ENCODE peak calls at places on chromosome 4, in five cellular contexts. One of them, this sample, is unnamed.
A peak's percentile ranks its signal among the peaks of the same experiment; 100 is the strongest.

GRCh38 chr4:30719363-30720020 is 677 bp upstream of the PCDH7 start:
- DNase-seq in foreskin melanocyte: no peak
- DNase-seq in AG04450: no peak
- DNase-seq in T-helper 1 cell: no peak
- DNase-seq in tibial nerve: no peak
- DNase-seq in this sample: no peak

GRCh38 chr4:109739547-109739946 is 9.7 kb upstream of the PLA2G12A start:
- DNase-seq in foreskin melanocyte: no peak
- DNase-seq in AG04450: no peak
- DNase-seq in T-helper 1 cell: no peak
- DNase-seq in tibial nerve: no peak
- DNase-seq in this sample: no peak

GRCh38 chr4:53702334-53703266 is 111.3 kb upstream of the LNX1 start:
- DNase-seq in foreskin melanocyte: peak; percentile 85
- DNase-seq in AG04450: no peak
- DNase-seq in T-helper 1 cell: no peak
- DNase-seq in tibial nerve: peak; percentile 70
- DNase-seq in this sample: peak; percentile 26

GRCh38 chr4:19399001-19399400 is 852.7 kb upstream of the SLIT2 start:
- DNase-seq in foreskin melanocyte: no peak
- DNase-seq in AG04450: no peak
- DNase-seq in T-helper 1 cell: no peak
- DNase-seq in tibial nerve: no peak
- DNase-seq in this sample: no peak

GRCh38 chr4:100557306-100557705 is 39.5 kb upstream of the EMCN start:
- DNase-seq in foreskin melanocyte: no peak
- DNase-seq in AG04450: no peak
- DNase-seq in T-helper 1 cell: no peak
- DNase-seq in tibial nerve: no peak
- DNase-seq in this sample: no peak

GRCh38 chr4:100977746-100978397 is 369.5 kb downstream of the PPP3CA start:
- DNase-seq in foreskin melanocyte: no peak
- DNase-seq in AG04450: no peak
- DNase-seq in T-helper 1 cell: no peak
- DNase-seq in tibial nerve: no peak
- DNase-seq in this sample: no peak

GRCh38 chr4:52982246-52982950 is 120.3 kb downstream of the RASL11B start:
- DNase-seq in foreskin melanocyte: peak; percentile 20
- DNase-seq in AG04450: peak; percentile 58
- DNase-seq in T-helper 1 cell: no peak
- DNase-seq in tibial nerve: no peak
- DNase-seq in this sample: no peak

GRCh38 chr4:54050214-54050904 is 14.0 kb downstream of the CHIC2 start:
- DNase-seq in foreskin melanocyte: no peak
- DNase-seq in AG04450: peak; percentile 32
- DNase-seq in T-helper 1 cell: no peak
- DNase-seq in tibial nerve: no peak
- DNase-seq in this sample: no peak

GRCh38 chr4:39304651-39305050 is 61.5 kb downstream of the RFC1 start:
- DNase-seq in foreskin melanocyte: no peak
- DNase-seq in AG04450: no peak
- DNase-seq in T-helper 1 cell: no peak
- DNase-seq in tibial nerve: no peak
- DNase-seq in this sample: no peak

GRCh38 chr4:168751263-168752225 is 254.7 kb downstream of the PALLD start:
- DNase-seq in foreskin melanocyte: no peak
- DNase-seq in AG04450: peak; percentile 51
- DNase-seq in T-helper 1 cell: no peak
- DNase-seq in tibial nerve: no peak
- DNase-seq in this sample: no peak

GRCh38 chr4:22174640-22175039 is 226.1 kb upstream of the KCNIP4 start:
- DNase-seq in foreskin melanocyte: no peak
- DNase-seq in AG04450: no peak
- DNase-seq in T-helper 1 cell: no peak
- DNase-seq in tibial nerve: no peak
- DNase-seq in this sample: no peak

This sample was measured in kidney epithelial cell.